ENCODE peak calls at places on chromosomes 11 and 22, in four cellular contexts. I is SK-N-SH, D is HepG2, T is GM12878. M is an unnamed sample.

GRCh38 chr11:1194977-1195689 is 27.7 kb upstream of the MUC5B start:
- DNase-seq in I (peak), D (no peak), T (no peak), M (no peak)

GRCh38 chr11:115222218-115222862 is 281.9 kb downstream of the CADM1 start:
- DNase-seq in I (no peak), D (peak), T (peak), M (peak)

GRCh38 chr11:75208444-75208843 is 32.1 kb upstream of the TPBGL start:
- DNase-seq in I (no peak), D (no peak), T (no peak), M (no peak)

GRCh38 chr11:68843703-68844312 is 2.1 kb upstream of the CPT1A start:
- DNase-seq in I (no peak), D (peak), T (no peak), M (peak)

GRCh38 chr11:104979839-104980238 is 11.5 kb upstream of the CASP4 start:
- DNase-seq in I (no peak), D (no peak), T (no peak), M (no peak)

GRCh38 chr11:44351898-44352498 is 42.1 kb upstream of the ALX4 start:
- DNase-seq in I (peak), D (no peak), T (no peak), M (peak)

GRCh38 chr22:37498289-37498909 is 12.2 kb upstream of the MFNG start:
- DNase-seq in I (peak), D (peak), T (peak), M (peak)

GRCh38 chr11:90476442-90477007 is 253.7 kb upstream of the CHORDC1 start:
- DNase-seq in I (peak), D (peak), T (peak), M (no peak)

GRCh38 chr11:94933225-94934130 is 39.9 kb downstream of the CWC15 start:
- DNase-seq in I (peak), D (no peak), T (no peak), M (no peak)

GRCh38 chr11:119520400-119520799 is 97.4 kb upstream of the THY1 start:
- DNase-seq in I (no peak), D (no peak), T (no peak), M (no peak)

GRCh38 chr11:80330302-80330701 is 889.5 kb upstream of the TENM4 start:
- DNase-seq in I (no peak), D (no peak), T (no peak), M (no peak)

GRCh38 chr11:116618461-116618860 is 154.3 kb downstream of the BUD13 start:
- DNase-seq in I (no peak), D (no peak), T (no peak), M (no peak)

GRCh38 chr22:28822930-28823481 is 22.6 kb upstream of the XBP1 start:
- DNase-seq in I (no peak), D (peak), T (no peak), M (no peak)

GRCh38 chr11:93198221-93198650 is 445 bp upstream of the SLC36A4 start:
- DNase-seq in I (no peak), D (no peak), T (peak), M (no peak)

GRCh38 chr11:44304091-44305084 is 5.6 kb downstream of the ALX4 start:
- DNase-seq in I (peak), D (no peak), T (no peak), M (no peak)

GRCh38 chr11:73866586-73866996 is 10.1 kb downstream of the COA4 start:
- DNase-seq in I (peak), D (peak), T (no peak), M (peak)

GRCh38 chr11:104222464-104222863 is 58.5 kb upstream of the PDGFD start:
- DNase-seq in I (no peak), D (no peak), T (no peak), M (no peak)

GRCh38 chr22:37991738-37992442 is 7.5 kb upstream of the SOX10 start:
- DNase-seq in I (no peak), D (no peak), T (no peak), M (peak)

GRCh38 chr22:19848298-19849224 is 6.1 kb downstream of the GNB1L start:
- DNase-seq in I (no peak), D (no peak), T (no peak), M (peak)

GRCh38 chr22:17443413-17444203 is 74.3 kb downstream of the CECR2 start:
- DNase-seq in I (no peak), D (no peak), T (no peak), M (no peak)

GRCh38 chr11:62588966-62589637 is 2.2 kb downstream of the TUT1 start:
- DNase-seq in I (no peak), D (no peak), T (no peak), M (no peak)

GRCh38 chr22:46092646-46093410 is 57.5 kb upstream of the PPARA start:
- DNase-seq in I (no peak), D (no peak), T (no peak), M (no peak)

GRCh38 chr11:68266936-68267880 is 4.6 kb downstream of the C11orf24 start:
- DNase-seq in I (no peak), D (no peak), T (no peak), M (no peak)

GRCh38 chr11:121194731-121195596 is 93.9 kb downstream of the TECTA start:
- DNase-seq in I (peak), D (peak), T (peak), M (peak)

GRCh38 chr11:46129133-46129532 is 7.9 kb upstream of the PHF21A start:
- DNase-seq in I (no peak), D (no peak), T (no peak), M (no peak)

GRCh38 chr11:110818032-110818687 is 105.9 kb upstream of the ARHGAP20 start:
- DNase-seq in I (no peak), D (no peak), T (no peak), M (no peak)

GRCh38 chr11:62922653-62923371 is 1.6 kb upstream of the CHRM1 start:
- DNase-seq in I (no peak), D (no peak), T (no peak), M (peak)

GRCh38 chr11:72643547-72643946 is 30.7 kb downstream of the PDE2A start:
- DNase-seq in I (no peak), D (no peak), T (no peak), M (peak)

GRCh38 chr11:129283141-129283540 is 91.0 kb upstream of the ARHGAP32 start:
- DNase-seq in I (no peak), D (peak), T (no peak), M (peak)

GRCh38 chr11:23284626-23285025 is 424.4 kb upstream of the CCDC179 start:
- DNase-seq in I (no peak), D (no peak), T (no peak), M (no peak)

GRCh38 chr11:74004694-74005615 is 3.9 kb downstream of the UCP3 start:
- DNase-seq in I (no peak), D (no peak), T (no peak), M (no peak)

GRCh38 chr11:108825381-108825780 is 160.5 kb downstream of the DDX10 start:
- DNase-seq in I (no peak), D (no peak), T (no peak), M (no peak)

GRCh38 chr11:61163714-61164609 is 2.7 kb upstream of the VPS37C start:
- DNase-seq in I (no peak), D (no peak), T (no peak), M (no peak)

GRCh38 chr11:282171-282570 is 4.0 kb downstream of the NLRP6 start:
- DNase-seq in I (peak), D (no peak), T (no peak), M (no peak)

GRCh38 chr22:21978564-21979386 is 3.8 kb downstream of the TOP3B start:
- DNase-seq in I (peak), D (no peak), T (no peak), M (no peak)

GRCh38 chr11:35950082-35950481 is 6.2 kb downstream of the LDLRAD3 start:
- DNase-seq in I (no peak), D (no peak), T (no peak), M (no peak)

DNA sequence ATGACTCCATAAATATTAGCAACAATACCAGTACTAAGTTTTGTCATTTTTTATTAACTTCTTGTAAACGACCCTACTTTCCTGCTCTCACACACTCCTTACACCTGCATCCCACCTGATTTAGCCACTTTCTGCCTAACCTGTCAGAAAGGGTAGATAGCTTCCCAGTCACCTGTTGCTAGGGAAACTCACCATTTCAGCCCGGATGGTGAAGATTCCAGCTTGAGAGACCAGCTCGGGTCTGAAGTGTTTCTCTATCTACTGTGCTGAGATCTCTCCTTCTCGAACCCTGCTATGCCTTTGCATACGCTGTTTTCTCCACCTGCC is at the start of gene PARVG:
- DNase-seq in I (no peak), D (no peak), T (peak), M (no peak)
- TF ChIP-seq PBX3 in I (no peak), D (no peak), T (no peak), M (no peak)

DNA sequence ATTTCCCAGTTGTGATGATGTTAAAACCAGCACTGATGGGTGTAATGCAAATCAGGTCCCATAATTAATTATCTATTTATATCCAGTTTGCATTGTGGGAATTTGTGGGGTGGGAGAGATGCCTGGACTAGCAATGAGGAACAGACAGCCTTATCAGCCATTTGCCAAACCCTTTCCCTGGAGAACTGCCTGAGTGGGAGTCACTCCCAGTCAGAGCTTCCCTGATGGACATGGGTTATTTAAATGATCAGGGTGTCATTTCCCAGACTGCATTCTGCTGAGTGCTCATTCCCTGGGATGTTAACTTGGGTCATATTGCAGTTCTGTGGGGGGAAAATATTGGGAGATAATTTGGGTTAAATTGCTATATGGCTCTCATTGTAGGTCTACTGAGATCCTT is 168.5 kb downstream of the NAV2 start:
- DNase-seq in I (no peak), D (no peak), T (no peak), M (no peak)
- TF ChIP-seq MAX in I (no peak), D (no peak), T (no peak), M (no peak)

GRCh38 chr11:79243412-79244174 is 197.2 kb downstream of the TENM4 start:
- DNase-seq in I (no peak), D (no peak), T (no peak), M (peak)
- TF ChIP-seq SMC3 in I (no peak), D (no peak), T (no peak), M (no peak)

DNA sequence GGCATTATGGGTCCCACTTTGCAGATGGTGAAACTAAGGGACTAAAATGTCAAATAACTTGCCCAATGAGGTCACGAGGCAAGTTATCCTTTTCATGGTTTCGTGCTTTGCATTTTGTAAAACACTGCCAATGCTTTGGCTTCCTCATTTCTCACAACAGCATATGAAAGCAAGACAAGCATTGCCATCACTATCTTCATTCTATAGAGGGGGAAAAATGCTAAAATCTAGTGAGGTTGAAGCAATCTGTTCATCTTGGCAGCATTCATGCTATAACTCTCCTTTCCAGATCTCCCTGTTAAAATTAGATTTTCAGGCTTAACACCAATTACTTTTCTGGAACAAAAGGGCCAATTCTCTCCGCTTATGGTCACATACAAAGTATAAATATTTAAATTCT is 14.8 kb downstream of the FAM181B start:
- DNase-seq in I (no peak), D (no peak), T (no peak), M (no peak)
- TF ChIP-seq PBX3 in I (no peak), D (no peak), T (no peak), M (no peak)

GRCh38 chr22:48954781-48955311 is 872.8 kb downstream of the BRD1 start:
- DNase-seq in I (no peak), D (no peak), T (no peak), M (no peak)

GRCh38 chr22:48959496-48959895 is 868.2 kb downstream of the BRD1 start:
- DNase-seq in I (no peak), D (no peak), T (no peak), M (no peak)

GRCh38 chr22:48957987-48958321 is 869.7 kb downstream of the BRD1 start:
- DNase-seq in I (no peak), D (no peak), T (no peak), M (no peak)

GRCh38 chr22:48955351-48956311 is 872.0 kb downstream of the BRD1 start:
- DNase-seq in I (no peak), D (no peak), T (no peak), M (no peak)

GRCh38 chr22:48957311-48957986 is 870.2 kb downstream of the BRD1 start:
- DNase-seq in I (no peak), D (no peak), T (no peak), M (no peak)
- TF ChIP-seq MAX in I (no peak), D (no peak), T (no peak), M (no peak)

GRCh38 chr22:25748140-25748539 is 6.2 kb downstream of the MYO18B start:
- DNase-seq in I (no peak), D (no peak), T (no peak), M (no peak)
- TF ChIP-seq SMC3 in I (no peak), D (no peak), T (no peak), M (no peak)

DNA sequence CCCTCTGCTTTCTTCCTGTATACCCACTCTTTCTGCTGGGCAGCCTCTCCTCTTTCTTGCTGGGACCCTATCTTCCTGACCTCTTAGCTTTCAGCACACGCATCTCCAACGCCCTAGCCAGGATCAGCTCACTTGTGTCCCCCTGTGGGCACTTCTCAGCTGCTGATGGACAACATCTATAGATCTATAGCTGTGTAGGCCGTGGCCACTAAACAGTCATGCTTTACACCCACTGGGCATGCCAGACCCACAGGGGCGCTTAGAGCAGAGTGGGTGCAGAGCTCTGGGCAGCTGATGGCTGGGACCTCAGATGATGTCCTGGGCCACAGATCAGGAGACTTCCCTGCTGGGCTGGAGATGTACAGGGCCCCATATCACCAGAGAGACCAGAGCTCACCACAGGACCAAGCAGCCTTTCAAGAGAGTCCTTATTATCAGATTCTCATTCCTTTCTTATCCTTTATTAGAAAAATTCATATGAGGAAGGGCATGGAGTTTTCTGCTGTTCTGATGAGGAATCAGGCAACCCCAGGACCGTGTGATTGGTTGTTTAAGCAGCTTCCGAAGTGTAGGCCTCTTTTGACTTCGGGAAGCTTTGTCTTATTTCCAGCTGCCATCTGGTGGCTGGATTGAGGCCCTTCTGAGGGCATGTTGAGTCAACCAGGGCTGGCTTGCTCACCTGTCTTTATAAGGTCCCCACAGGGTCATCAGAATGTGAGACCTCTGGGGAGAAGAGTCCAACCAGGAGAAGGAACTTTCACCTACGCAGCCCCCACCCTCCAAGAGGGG is 60.5 kb downstream of the OSBP2 start:
- DNase-seq in I (peak), D (peak), T (no peak), M (peak)
- TF ChIP-seq PBX3 in I (no peak), D (no peak), T (no peak), M (no peak)

GRCh38 chr11:131977854-131978253 is 607.4 kb downstream of the NTM start:
- DNase-seq in I (no peak), D (no peak), T (no peak), M (no peak)
- TF ChIP-seq MAX in I (no peak), D (no peak), T (no peak), M (no peak)

GRCh38 chr22:43162412-43163150 is 11.2 kb downstream of the TSPO start:
- DNase-seq in I (no peak), D (no peak), T (no peak), M (no peak)

GRCh38 chr22:43158778-43159483 is 7.6 kb downstream of the TSPO start:
- DNase-seq in I (no peak), D (no peak), T (no peak), M (no peak)

GRCh38 chr22:43159484-43160178 is 8.3 kb downstream of the TSPO start:
- DNase-seq in I (peak), D (no peak), T (no peak), M (peak)

GRCh38 chr22:43157874-43158546 is 6.7 kb downstream of the TSPO start:
- DNase-seq in I (no peak), D (no peak), T (no peak), M (no peak)

DNA sequence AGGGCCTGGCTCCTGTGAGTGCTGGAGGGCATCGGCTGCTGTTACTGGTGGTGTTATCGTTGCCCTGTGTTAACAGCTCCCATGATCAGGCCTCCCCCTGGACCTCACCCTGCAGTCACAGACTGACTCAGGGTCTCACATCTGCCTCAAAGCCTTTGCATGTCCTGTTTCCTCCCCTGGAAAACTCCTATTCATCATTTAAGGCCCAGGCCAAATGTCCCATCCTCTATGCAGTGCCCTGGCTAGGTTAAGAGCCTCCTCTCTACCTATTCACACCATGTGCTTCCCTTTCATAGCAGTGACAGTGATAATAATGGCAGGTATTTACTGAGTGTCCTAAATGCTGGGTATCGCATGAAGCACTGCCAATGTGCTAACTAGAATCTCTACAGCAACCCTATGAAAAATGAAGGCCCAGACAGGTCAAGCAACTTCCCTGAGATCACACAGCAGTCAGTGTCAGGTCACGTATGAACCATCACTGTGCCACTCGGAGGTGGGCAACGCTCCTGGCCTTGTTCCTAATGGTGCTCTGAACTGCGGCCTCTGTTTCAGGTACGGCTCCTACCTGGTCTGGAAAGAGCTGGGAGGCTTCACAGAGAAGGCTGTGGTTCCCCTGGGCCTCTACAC is 9.3 kb downstream of the TSPO start:
- DNase-seq in I (no peak), D (no peak), T (no peak), M (no peak)
- TF ChIP-seq SMC3 in I (no peak), D (no peak), T (no peak), M (no peak)

DNA sequence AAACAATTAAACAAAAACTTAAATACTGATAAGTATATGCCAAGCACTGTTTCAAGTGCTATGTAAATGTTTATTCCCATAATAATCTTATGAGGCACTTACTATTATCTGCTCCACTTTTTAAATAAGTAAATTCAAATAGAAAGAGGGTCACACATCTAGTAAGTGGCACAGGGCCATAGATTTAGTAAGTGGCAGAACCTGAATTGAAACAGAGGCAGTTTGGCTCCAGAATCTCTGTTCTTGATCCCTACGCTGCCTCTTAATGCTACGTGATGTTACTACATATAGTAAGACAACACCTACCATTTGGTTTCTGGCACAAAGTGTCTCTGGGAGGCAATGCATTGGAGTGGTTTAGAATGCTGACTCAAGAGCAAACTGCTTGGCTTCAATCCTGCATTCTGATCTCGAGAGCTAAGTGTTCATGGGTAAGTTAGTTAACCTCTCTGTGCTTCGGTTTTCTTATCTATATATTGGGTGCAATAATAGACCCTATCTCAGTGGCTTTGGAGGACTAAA is 1018.3 kb downstream of the DLG2 start:
- DNase-seq in I (no peak), D (no peak), T (no peak), M (no peak)
- TF ChIP-seq PBX3 in I (no peak), D (no peak), T (no peak), M (no peak)